ENCODE peak calls at places on chromosomes 11 and 22, in five cellular contexts. E is right atrium auricular region; T is fibroblast of pulmonary artery; P is right lobe of liver; L is stimulated activated CD4-positive, alpha-beta T cell treated with anti-CD3 and anti-CD28 coated beads, Interleukin-2, amount 100 ng/mL, for 24 hours. R is an unnamed sample.

GRCh38 chr11:117039897-117040296 is 58.3 kb downstream of the SIK3 start:
- DNase-seq in E (no peak), T (no peak), P (no peak), L (no peak), R (peak)

GRCh38 chr22:21665047-21665851 is 563 bp upstream of the PPIL2 start:
- DNase-seq in E (no peak), T (no peak), P (no peak), L (no peak), R (no peak)

GRCh38 chr11:61065955-61066638 is 36.2 kb upstream of the CD5 start:
- DNase-seq in E (no peak), T (no peak), P (no peak), L (peak), R (no peak)

GRCh38 chr11:117794772-117795629 is 2.0 kb downstream of the DSCAML1 start:
- DNase-seq in E (no peak), T (no peak), P (no peak), L (no peak), R (no peak)

GRCh38 chr11:1830500-1831223 is 4.1 kb upstream of the SYT8 start:
- DNase-seq in E (no peak), T (no peak), P (peak), L (no peak), R (peak)

GRCh38 chr11:43567396-43567975 is 113.1 kb upstream of the HSD17B12 start:
- DNase-seq in E (no peak), T (peak), P (no peak), L (no peak), R (peak)

GRCh38 chr11:36312593-36312990 is 16.5 kb downstream of the PRR5L start:
- DNase-seq in E (no peak), T (peak), P (no peak), L (no peak), R (peak)

GRCh38 chr22:23147632-23148387 is 2.5 kb downstream of the RAB36 start:
- DNase-seq in E (no peak), T (peak), P (no peak), L (no peak), R (peak)